ENCODE peak calls at places on chromosome 1, in five cellular contexts. C, B, S, Q and X are unnamed samples.
A peak's percentile ranks its signal among the peaks of the same experiment; 100 is the strongest.

GRCh38 chr1:53378932-53379661 is 51.2 kb upstream of the LRP8 start:
- DNase-seq in Q (no peak), B (no peak), C (no peak), S (no peak), X (no peak)

GRCh38 chr1:6012529-6013318 is 20.5 kb upstream of the NPHP4 start:
- DNase-seq in B (no peak), S (no peak), C (peak; percentile 47), Q (no peak), X (no peak)

GRCh38 chr1:4778056-4778455 is 123.6 kb downstream of the AJAP1 start:
- DNase-seq in C (no peak), Q (peak; percentile 25), B (no peak), S (no peak), X (no peak)

GRCh38 chr1:51525295-51525694 is 6.2 kb upstream of the EPS15 start:
- DNase-seq in C (no peak), S (no peak), Q (no peak), B (no peak), X (no peak)

GRCh38 chr1:154778280-154778679 is 91.8 kb downstream of the KCNN3 start:
- DNase-seq in B (no peak), C (no peak), S (no peak), Q (no peak), X (no peak)

GRCh38 chr1:76826072-76826827 is 41.0 kb upstream of the ST6GALNAC5 start:
- DNase-seq in S (no peak), B (peak; percentile 33), Q (no peak), C (no peak), X (no peak)

GRCh38 chr1:209215826-209216225 is 367.7 kb upstream of the CAMK1G start:
- DNase-seq in B (no peak), C (no peak), S (no peak), Q (no peak), X (no peak)

GRCh38 chr1:93908394-93909145 is 660 bp downstream of the GCLM start:
- DNase-seq in B (no peak), S (peak; percentile 51), Q (peak; percentile 68), C (peak; percentile 53), X (peak; percentile 63)

GRCh38 chr1:72937905-72938304 is 655.6 kb upstream of the NEGR1 start:
- DNase-seq in Q (no peak), B (no peak), S (no peak), C (no peak), X (no peak)

GRCh38 chr1:15730423-15730822 is 5.6 kb upstream of the SLC25A34 start:
- DNase-seq in B (no peak), S (no peak), C (no peak), Q (no peak), X (no peak)

GRCh38 chr1:8396912-8397406 is 79.0 kb downstream of the SLC45A1 start:
- DNase-seq in B (peak; percentile 98), S (no peak), Q (peak; percentile 66), C (no peak), X (no peak)

GRCh38 chr1:154501423-154502065 is 475 bp upstream of the TDRD10 start:
- DNase-seq in S (peak; percentile 70), C (no peak), B (no peak), Q (peak; percentile 48), X (peak; percentile 40)

DNA sequence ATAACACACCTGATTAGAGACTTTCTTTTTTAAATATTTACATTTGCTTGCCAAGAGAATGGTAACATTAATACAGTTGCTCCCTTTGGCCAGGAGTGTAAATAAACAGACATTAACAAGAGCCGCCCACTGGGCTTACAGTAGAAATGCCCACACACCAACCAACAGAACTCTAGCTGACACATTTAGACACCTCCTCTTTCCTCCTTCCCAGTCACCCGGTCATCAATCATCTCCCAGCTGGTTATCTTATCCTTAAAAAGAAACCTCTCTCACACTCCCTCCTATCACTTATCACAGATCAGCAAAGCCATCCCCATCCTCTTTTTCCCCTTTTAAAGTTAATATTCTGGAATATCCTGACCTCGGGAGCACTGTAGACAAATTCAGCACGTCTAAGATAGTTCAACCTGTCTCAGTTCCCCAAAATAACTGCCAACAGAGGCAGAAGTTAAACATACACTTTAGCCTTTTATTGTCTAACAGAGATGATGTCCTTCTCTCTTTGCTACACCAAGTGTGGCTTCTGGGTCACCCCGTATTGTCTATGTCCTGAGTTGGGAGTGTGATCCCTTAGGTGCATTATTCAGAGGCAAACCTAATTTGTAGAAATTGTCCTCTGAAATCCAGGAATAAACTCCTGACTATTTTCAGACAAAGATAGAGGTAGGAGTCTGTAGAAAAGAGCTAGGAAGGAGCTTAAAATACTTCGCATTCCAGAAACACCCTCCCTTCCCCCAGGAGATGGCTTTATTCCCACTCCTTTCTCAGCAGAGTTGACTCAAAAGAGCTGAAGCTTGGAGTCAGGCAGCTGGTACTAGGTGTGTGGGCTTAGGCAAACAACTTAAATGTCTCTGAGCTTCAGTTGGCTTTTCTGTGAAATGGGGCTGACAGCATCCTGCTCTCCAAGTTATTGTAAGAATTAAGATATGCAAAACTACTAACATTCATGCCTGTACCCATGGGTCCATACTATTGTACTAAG is 8.8 kb downstream of the MYCL start:
- DNase-seq in S (peak; percentile 58), B (peak; percentile 40), Q (peak; percentile 52), C (no peak), X (no peak)
- H3K27ac ChIP-seq in S (no peak overlapping the region), B (no peak overlapping the region), Q (peak overlapping the region; percentile 53), C (no peak overlapping the region), X (no peak overlapping the region)

GRCh38 chr1:27137544-27138075 is 17.3 kb downstream of the SLC9A1 start:
- DNase-seq in S (peak; percentile 45), C (no peak), B (no peak), Q (peak; percentile 79), X (peak; percentile 68)
- H3K27ac ChIP-seq in S (no peak overlapping the region), C (peak overlapping the region; percentile 71), B (no peak overlapping the region), Q (peak overlapping the region; percentile 71), X (peak overlapping the region; percentile 60)

GRCh38 chr1:217029311-217030157 is 306.3 kb upstream of the ESRRG start:
- DNase-seq in Q (peak; percentile 71), S (peak; percentile 30), B (peak; percentile 70), C (no peak), X (peak; percentile 20)
- H3K27ac ChIP-seq in Q (peak overlapping the region; percentile 58), S (no peak overlapping the region), B (peak overlapping the region; percentile 44), C (no peak overlapping the region), X (no peak overlapping the region)

DNA sequence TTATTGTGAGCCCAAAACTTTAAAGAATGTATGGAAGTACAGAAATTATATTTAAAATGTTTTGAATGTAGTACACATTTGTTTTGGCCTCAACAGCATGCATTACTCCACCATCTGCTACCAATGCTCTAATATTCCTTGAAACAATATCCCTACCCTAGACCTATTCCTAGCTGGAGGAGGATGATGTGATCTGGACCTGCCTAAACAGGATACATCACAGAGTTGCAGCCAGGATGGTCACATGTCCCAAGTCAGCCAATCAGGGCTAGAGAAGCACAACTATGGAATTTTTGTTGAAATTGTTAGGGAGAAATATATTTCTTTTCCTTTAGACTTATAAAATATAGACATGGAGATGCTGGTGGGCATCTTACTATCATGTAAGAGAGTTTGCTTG is 623.3 kb upstream of the NR5A2 start:
- DNase-seq in C (no peak), S (no peak), B (peak; percentile 50), Q (no peak), X (no peak)
- H3K27ac ChIP-seq in C (no peak overlapping the region), S (no peak overlapping the region), B (peak overlapping the region; percentile 17), Q (no peak overlapping the region), X (no peak overlapping the region)

DNA sequence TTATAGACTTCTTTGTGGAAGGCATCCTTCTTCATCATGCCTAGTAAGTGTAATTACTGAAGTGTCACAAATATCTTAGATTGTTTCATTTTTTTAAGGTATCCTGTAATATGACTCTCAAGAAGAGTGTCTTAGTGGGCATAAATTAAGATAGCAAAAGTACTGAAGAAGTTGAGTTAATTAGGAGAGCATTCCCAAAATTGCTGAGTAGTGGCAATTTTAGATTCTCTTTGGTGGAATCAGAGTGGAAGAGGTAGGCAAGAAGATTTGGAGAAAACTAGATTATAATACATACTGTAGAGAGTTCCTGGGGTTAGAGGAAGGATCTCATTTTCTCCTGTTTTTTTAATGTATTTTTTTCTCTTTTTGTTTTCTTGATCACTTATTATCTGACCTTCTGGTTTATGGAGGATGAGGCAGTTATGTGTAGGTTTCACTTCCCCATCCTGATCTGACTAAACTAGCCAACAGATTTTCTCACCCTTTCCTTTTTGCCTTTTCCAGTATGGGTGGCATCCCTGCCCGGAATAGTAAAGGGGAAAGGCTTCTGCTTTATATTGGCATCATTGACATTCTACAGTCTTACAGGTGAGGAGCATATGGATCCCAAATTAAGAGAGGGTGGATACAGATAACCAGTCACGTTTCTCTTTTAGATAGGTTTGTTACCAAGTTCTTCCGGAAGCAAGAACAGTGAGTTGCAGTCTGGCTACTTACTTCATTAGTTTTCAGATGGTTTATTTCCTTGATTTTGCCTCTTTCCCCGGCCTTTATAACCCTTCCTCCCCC is 16.7 kb upstream of the PSMD4 start:
- DNase-seq in C (no peak), B (no peak), Q (no peak), S (no peak), X (no peak)
- H3K27ac ChIP-seq in C (peak overlapping the region; percentile 2), B (peak overlapping the region; percentile 24), Q (no peak overlapping the region), S (peak overlapping the region; percentile 2), X (no peak overlapping the region)

GRCh38 chr1:79283451-79283850 is 276.9 kb upstream of the ADGRL4 start:
- DNase-seq in S (no peak), Q (no peak), B (no peak), C (no peak), X (no peak)

GRCh38 chr1:79290927-79291474 is 284.5 kb upstream of the ADGRL4 start:
- DNase-seq in C (no peak), S (no peak), B (no peak), Q (no peak), X (no peak)

GRCh38 chr1:79281442-79281841 is 274.9 kb upstream of the ADGRL4 start:
- DNase-seq in C (no peak), Q (no peak), B (no peak), S (no peak), X (no peak)

GRCh38 chr1:79285659-79286058 is 279.1 kb upstream of the ADGRL4 start:
- DNase-seq in C (no peak), S (no peak), B (no peak), Q (no peak), X (no peak)
- H3K27ac ChIP-seq in C (no peak overlapping the region), S (no peak overlapping the region), B (no peak overlapping the region), Q (no peak overlapping the region), X (no peak overlapping the region)